ENCODE peak calls at places on chromosomes 11 and 22, in four cellular contexts. O is psoas muscle; G is CD8-positive, alpha-beta T cell; Y is ovary. B is an unnamed sample.

GRCh38 chr11:94525933-94526332 is 13.7 kb downstream of the C11orf97 start:
- DNase-seq in O (peak), G (no peak), Y (peak), B (no peak)

GRCh38 chr11:33315822-33316221 is 58.6 kb downstream of the HIPK3 start:
- DNase-seq in O (no peak), G (no peak), Y (no peak), B (no peak)

GRCh38 chr11:113242767-113243397 is 71.5 kb upstream of the TTC12 start:
- DNase-seq in O (no peak), G (no peak), Y (no peak), B (no peak)

GRCh38 chr11:31882951-31883392 is 71.8 kb upstream of the PAX6 start:
- DNase-seq in O (no peak), G (no peak), Y (no peak), B (no peak)

GRCh38 chr22:39937881-39938280 is 22.3 kb upstream of the TMA7B start:
- DNase-seq in O (no peak), G (no peak), Y (no peak), B (no peak)

GRCh38 chr11:74870485-74870884 is 78.4 kb downstream of the XRRA1 start:
- DNase-seq in O (no peak), G (no peak), Y (no peak), B (no peak)

GRCh38 chr22:39914584-39914983 is 13.7 kb downstream of the GRAP2 start:
- DNase-seq in O (no peak), G (no peak), Y (no peak), B (no peak)

GRCh38 chr11:86245369-86246292 is 1.1 kb downstream of the EED start:
- DNase-seq in O (no peak), G (no peak), Y (no peak), B (no peak)

GRCh38 chr22:50674127-50674493 is 1.5 kb downstream of the SHANK3 start:
- DNase-seq in O (no peak), G (no peak), Y (no peak), B (no peak)

GRCh38 chr11:115618428-115618827 is 114.2 kb upstream of the CADM1 start:
- DNase-seq in O (no peak), G (no peak), Y (no peak), B (no peak)

GRCh38 chr11:576791-577610 is 731 bp downstream of the PHRF1 start:
- DNase-seq in O (no peak), G (no peak), Y (peak), B (no peak)
- H3K27ac ChIP-seq in O (peak), G (peak), Y (no peak), B (peak)

DNA sequence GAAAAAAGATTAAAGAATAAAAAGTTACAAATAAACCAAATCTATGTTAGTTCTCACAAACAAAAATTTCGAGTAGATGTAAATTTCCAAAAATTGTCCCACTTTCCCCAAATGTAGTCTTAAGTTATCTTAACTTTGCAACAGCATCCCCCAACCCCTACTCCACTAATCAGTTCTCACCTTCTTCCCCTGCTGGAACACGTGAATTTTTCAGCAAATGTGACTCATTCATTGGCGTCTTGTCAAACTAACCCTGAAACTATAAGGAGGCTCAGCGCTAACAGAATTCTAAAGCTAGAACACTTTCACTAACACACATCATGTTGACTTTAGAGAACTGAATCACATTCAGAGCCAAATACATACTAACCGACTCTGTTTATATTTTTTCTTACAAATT is 46.1 kb downstream of the PHF21A start:
- DNase-seq in O (no peak), G (no peak), Y (no peak), B (peak)
- TF ChIP-seq CTCF in O (no peak), G (no peak), Y (no peak), B (no peak)

DNA sequence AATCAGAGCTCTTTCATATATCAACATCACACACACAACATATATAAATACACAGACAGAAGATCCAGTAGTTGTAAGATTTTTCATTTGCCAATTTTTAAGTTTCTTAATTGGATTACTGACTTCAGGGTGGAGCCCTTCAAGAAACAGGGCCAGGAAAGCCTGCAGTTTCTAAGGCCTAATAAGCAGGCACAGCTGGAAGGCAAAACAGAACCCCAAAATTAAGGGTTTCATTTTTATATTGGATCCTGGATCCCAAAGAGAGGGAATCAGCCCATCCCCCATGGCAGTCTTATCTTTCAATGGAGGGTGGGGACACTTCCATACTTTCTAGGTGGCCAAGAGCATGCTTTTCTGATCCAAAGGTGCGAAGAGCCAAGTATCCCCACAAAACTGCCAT is 4.7 kb upstream of the C1QTNF6 start:
- DNase-seq in O (no peak), G (no peak), Y (no peak), B (no peak)
- H3K27ac ChIP-seq in O (no peak), G (no peak), Y (no peak), B (no peak)

GRCh38 chr11:61733120-61733978 is 19.1 kb upstream of the MYRF start:
- DNase-seq in O (peak), G (peak), Y (peak), B (peak)
- TF ChIP-seq CTCF in O (peak), G (peak), Y (peak), B (peak)

DNA sequence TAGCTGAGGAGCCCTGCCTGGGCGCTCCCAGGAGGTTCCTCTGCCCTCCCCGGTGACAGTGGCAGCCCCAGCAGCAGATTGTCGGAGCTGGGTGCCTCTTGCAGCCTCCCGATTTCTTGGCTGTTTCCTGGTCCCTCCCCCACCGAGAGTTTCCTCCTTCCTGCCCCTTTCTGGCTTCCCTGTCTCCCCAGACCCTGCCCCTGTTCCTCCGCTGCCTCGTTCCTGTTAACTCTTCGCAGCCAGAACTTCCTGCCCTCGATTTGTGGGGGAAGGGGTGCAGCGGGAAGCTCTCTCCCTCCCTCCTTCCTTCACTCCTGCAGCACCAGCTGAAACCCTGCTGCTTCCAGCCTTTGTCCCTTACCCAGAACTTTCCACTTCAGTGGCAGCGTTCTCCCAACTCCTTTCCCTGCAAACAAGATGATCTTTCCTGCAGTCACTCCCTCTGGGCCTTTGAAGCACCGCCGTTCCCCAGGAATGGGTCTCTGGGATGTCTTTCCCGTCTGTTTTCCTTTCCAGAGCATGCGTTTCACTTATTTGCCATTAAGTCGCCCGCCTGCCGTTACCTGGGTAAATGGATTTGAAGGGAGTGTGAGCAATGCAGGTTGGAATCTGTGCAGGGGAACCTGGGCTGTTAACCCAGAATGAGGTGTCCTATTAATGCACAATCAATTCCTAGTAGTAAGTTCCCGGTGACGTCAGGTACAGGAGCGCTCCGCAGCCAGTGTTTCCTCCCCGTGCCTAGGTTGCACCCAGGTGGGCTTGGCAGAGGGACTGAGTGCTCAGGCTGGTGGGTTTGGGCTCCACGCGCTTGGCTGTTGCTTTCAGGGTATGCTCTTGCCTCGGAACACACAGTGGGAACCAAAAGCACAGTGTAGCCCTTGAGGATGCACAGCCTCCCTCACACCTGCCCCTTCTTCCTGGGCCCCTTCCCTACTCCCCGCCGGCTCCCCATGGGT is 4.3 kb downstream of the GRK2 start:
- DNase-seq in O (peak), G (no peak), Y (no peak), B (no peak)
- H3K27ac ChIP-seq in O (peak), G (peak), Y (peak), B (peak)